ENCODE peak calls at places on chromosomes 1 and 21, in six cellular contexts. V is GM12892, T is GM12891, S is tibial nerve, N is A549, F is testis. E is an unnamed sample.

GRCh38 chr1:203057831-203058673 is 27.8 kb downstream of the MYOG start:
- DNase-seq in V (no peak), T (no peak), S (no peak), N (no peak), F (no peak), E (no peak)

GRCh38 chr21:36478941-36479340 is 981 bp downstream of the CLDN14 start:
- DNase-seq in V (no peak), T (no peak), S (no peak), N (peak), F (no peak), E (no peak)

GRCh38 chr1:21874328-21874727 is 62.3 kb downstream of the LDLRAD2 start:
- DNase-seq in V (no peak), T (no peak), S (no peak), N (no peak), F (no peak), E (no peak)

GRCh38 chr1:940121-941026 is 16.7 kb downstream of the SAMD11 start:
- DNase-seq in V (no peak), T (peak), S (no peak), N (no peak), F (peak), E (peak)

GRCh38 chr1:149967041-149967440 is 30.4 kb upstream of the MTMR11 start:
- DNase-seq in V (no peak), T (no peak), S (no peak), N (no peak), F (peak), E (no peak)

GRCh38 chr1:32393832-32394140 is 455 bp downstream of the BSDC1 start:
- DNase-seq in V (no peak), T (no peak), S (peak), N (peak), F (peak), E (peak)

GRCh38 chr1:200873671-200874397 is 1.1 kb downstream of the GPR25 start:
- DNase-seq in V (no peak), T (no peak), S (no peak), N (no peak), F (no peak), E (no peak)

GRCh38 chr1:183907106-183907505 is 102.2 kb downstream of the RGL1 start:
- DNase-seq in V (no peak), T (no peak), S (no peak), N (no peak), F (no peak), E (no peak)

GRCh38 chr1:35971601-35972000 is 40.7 kb downstream of the AGO3 start:
- DNase-seq in V (no peak), T (no peak), S (no peak), N (no peak), F (no peak), E (no peak)

DNA sequence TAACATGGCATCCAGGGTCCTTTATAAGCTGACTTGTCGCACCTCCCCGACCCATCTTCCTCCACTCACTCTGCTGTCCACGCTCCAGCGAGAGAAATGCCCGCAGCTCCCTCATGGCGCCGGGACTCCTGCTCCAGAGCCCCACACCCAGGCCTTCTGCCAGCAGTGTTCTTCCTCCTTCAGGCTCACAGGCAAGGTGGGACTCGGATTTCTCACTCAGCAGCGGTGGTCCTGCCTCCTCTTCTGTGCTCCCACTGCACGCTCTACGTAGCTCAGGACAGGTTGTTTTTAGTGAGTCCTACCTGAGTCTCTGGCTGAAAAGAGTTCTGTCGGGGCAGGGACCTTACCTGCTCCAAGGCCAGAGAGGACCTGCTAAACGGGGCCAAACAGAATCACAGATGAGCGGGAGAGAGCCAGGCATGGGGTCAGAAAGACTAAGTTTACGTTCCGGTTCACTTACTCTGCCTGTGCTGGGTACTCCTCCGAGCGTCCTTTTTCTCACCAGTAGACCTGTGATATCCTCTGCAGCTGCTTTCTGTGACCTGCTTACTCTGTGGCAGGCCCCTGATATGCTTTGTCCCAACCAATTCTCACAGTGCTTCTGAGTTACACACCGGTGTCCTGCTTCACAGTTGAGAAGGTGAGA is 11.3 kb downstream of the THEMIS2 start:
- DNase-seq in V (no peak), T (no peak), S (no peak), N (no peak), F (no peak), E (no peak)
- TF ChIP-seq POLR2A in V (no peak), T (no peak), S (no peak), N (no peak), F (no peak), E (no peak)

GRCh38 chr1:207854001-207854400 is 56.9 kb downstream of the CD34 start:
- DNase-seq in V (no peak), T (no peak), S (no peak), N (no peak), F (no peak), E (no peak)
- TF ChIP-seq POLR2A in V (no peak), T (no peak), S (no peak), N (no peak), F (no peak), E (no peak)

DNA sequence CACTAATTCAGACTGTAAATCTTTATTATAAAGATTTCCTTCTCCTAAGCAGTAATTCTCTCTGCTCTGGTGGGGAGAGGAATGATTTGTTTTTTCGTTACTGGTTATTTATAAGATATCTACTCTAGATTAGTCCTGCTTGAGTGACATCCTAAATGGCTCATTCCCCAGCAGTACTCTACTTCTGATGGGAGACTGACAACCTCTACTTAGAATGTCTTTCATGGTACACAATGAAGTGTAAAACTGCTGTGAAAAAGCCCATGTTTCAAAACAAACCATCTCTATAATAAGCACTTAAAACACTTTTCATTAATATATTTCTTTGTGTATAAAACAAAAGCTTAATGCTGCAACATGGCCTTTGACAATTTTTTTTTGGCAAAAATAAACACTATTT is 33.9 kb upstream of the ESRRG start:
- DNase-seq in V (no peak), T (no peak), S (no peak), N (no peak), F (no peak), E (no peak)
- TF ChIP-seq POLR2A in V (no peak), T (no peak), S (no peak), N (no peak), F (no peak), E (no peak)

GRCh38 chr1:39380036-39380435 is 111.4 kb upstream of the BMP8A start:
- DNase-seq in V (no peak), T (no peak), S (no peak), N (no peak), F (no peak), E (no peak)
- TF ChIP-seq POLR2A in V (no peak), T (no peak), S (no peak), N (no peak), F (no peak), E (no peak)

GRCh38 chr1:116375884-116376733 is 3.1 kb downstream of the ATP1A1 start:
- DNase-seq in V (no peak), T (no peak), S (peak), N (no peak), F (peak), E (peak)
- TF ChIP-seq POLR2A in V (peak), T (no peak), S (peak), N (no peak), F (no peak), E (peak)

GRCh38 chr1:26945728-26946127 is 14.5 kb downstream of the KDF1 start:
- DNase-seq in V (no peak), T (no peak), S (no peak), N (no peak), F (peak), E (no peak)

GRCh38 chr1:26946270-26946669 is 14.0 kb downstream of the KDF1 start:
- DNase-seq in V (no peak), T (no peak), S (no peak), N (no peak), F (peak), E (no peak)

GRCh38 chr1:26941311-26941710 is 19.0 kb downstream of the KDF1 start:
- DNase-seq in V (no peak), T (no peak), S (no peak), N (no peak), F (no peak), E (no peak)

GRCh38 chr1:26942656-26943055 is 17.6 kb downstream of the KDF1 start:
- DNase-seq in V (no peak), T (no peak), S (no peak), N (no peak), F (no peak), E (no peak)

DNA sequence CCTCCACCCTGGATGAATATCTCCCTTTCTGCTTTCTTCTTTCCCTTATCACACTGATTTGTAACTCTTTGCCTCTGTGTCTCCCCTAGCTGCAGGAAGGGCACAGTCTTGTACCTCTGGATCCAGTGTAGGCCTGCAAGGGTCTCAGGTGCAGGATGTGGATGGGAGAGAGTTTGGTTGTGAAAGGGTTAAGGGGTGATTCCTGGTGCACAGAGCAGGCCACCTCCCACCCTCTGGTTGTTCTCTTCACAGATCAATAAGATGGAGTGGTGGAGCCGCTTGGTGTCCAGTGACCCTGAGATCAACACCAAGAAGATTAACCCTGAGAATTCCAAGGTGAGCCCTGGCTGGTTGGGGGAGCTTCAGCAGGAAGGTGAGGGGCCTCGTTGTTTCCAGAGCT is 15.1 kb downstream of the KDF1 start:
- DNase-seq in V (no peak), T (no peak), S (no peak), N (no peak), F (no peak), E (no peak)
- TF ChIP-seq POLR2A in V (no peak), T (no peak), S (no peak), N (no peak), F (no peak), E (no peak)

E was measured in thyroid gland.